ENCODE peak calls at places on chromosomes 11 and 22, in ten cellular contexts. One of them, this sample, is unnamed.

GRCh38 chr11:26621147-26621546 is 49.1 kb upstream of the MUC15 start:
- DNase-seq in LoVo: peak; percentile 69
- DNase-seq in GM06990: no peak
- DNase-seq in osteocyte: no peak
- DNase-seq in uterus: no peak
- DNase-seq in HCEC 1CT: peak; percentile 93
- DNase-seq in iPS-NIHi11: no peak
- DNase-seq in HFF-Myc: peak; percentile 16
- DNase-seq in type B pancreatic cell: no peak
- DNase-seq in mammary epithelial cell: peak; percentile 91
- DNase-seq in this sample: peak; percentile 88

GRCh38 chr11:109027851-109028250 is 363.0 kb downstream of the DDX10 start:
- DNase-seq in LoVo: no peak
- DNase-seq in GM06990: no peak
- DNase-seq in osteocyte: no peak
- DNase-seq in uterus: no peak
- DNase-seq in HCEC 1CT: no peak
- DNase-seq in iPS-NIHi11: no peak
- DNase-seq in HFF-Myc: no peak
- DNase-seq in type B pancreatic cell: no peak
- DNase-seq in mammary epithelial cell: no peak
- DNase-seq in this sample: peak; percentile 87

GRCh38 chr11:61609970-61610347 is 29.1 kb upstream of the SYT7 start:
- DNase-seq in LoVo: no peak
- DNase-seq in GM06990: no peak
- DNase-seq in osteocyte: no peak
- DNase-seq in uterus: no peak
- DNase-seq in HCEC 1CT: no peak
- DNase-seq in iPS-NIHi11: peak; percentile 80
- DNase-seq in HFF-Myc: no peak
- DNase-seq in type B pancreatic cell: no peak
- DNase-seq in mammary epithelial cell: peak; percentile 38
- DNase-seq in this sample: peak; percentile 22

GRCh38 chr11:69049490-69049867 is 747 bp downstream of the TPCN2 start:
- DNase-seq in LoVo: no peak
- DNase-seq in GM06990: no peak
- DNase-seq in osteocyte: no peak
- DNase-seq in uterus: no peak
- DNase-seq in HCEC 1CT: no peak
- DNase-seq in iPS-NIHi11: no peak
- DNase-seq in HFF-Myc: no peak
- DNase-seq in type B pancreatic cell: no peak
- DNase-seq in mammary epithelial cell: no peak
- DNase-seq in this sample: no peak

GRCh38 chr11:128759597-128759996 is 65.7 kb downstream of the FLI1 start:
- DNase-seq in LoVo: no peak
- DNase-seq in GM06990: no peak
- DNase-seq in osteocyte: no peak
- DNase-seq in uterus: no peak
- DNase-seq in HCEC 1CT: peak; percentile 48
- DNase-seq in iPS-NIHi11: no peak
- DNase-seq in HFF-Myc: no peak
- DNase-seq in type B pancreatic cell: no peak
- DNase-seq in mammary epithelial cell: no peak
- DNase-seq in this sample: peak; percentile 57

GRCh38 chr11:76962583-76963416 is 71.4 kb upstream of the B3GNT6 start:
- DNase-seq in LoVo: no peak
- DNase-seq in GM06990: peak; percentile 35
- DNase-seq in osteocyte: no peak
- DNase-seq in uterus: no peak
- DNase-seq in HCEC 1CT: no peak
- DNase-seq in iPS-NIHi11: no peak
- DNase-seq in HFF-Myc: no peak
- DNase-seq in type B pancreatic cell: no peak
- DNase-seq in mammary epithelial cell: no peak
- DNase-seq in this sample: no peak

GRCh38 chr11:44863231-44863630 is 87.5 kb downstream of the TP53I11 start:
- DNase-seq in LoVo: no peak
- DNase-seq in GM06990: no peak
- DNase-seq in osteocyte: no peak
- DNase-seq in uterus: no peak
- DNase-seq in HCEC 1CT: no peak
- DNase-seq in iPS-NIHi11: no peak
- DNase-seq in HFF-Myc: no peak
- DNase-seq in type B pancreatic cell: no peak
- DNase-seq in mammary epithelial cell: no peak
- DNase-seq in this sample: no peak

GRCh38 chr22:30887418-30887817 is 81.2 kb downstream of the MORC2 start:
- DNase-seq in LoVo: no peak
- DNase-seq in GM06990: no peak
- DNase-seq in osteocyte: no peak
- DNase-seq in uterus: no peak
- DNase-seq in HCEC 1CT: no peak
- DNase-seq in iPS-NIHi11: no peak
- DNase-seq in HFF-Myc: no peak
- DNase-seq in type B pancreatic cell: no peak
- DNase-seq in mammary epithelial cell: no peak
- DNase-seq in this sample: no peak

GRCh38 chr22:49760630-49761571 is 66.8 kb downstream of the BRD1 start:
- DNase-seq in LoVo: no peak
- DNase-seq in GM06990: peak; percentile 61
- DNase-seq in osteocyte: no peak
- DNase-seq in uterus: no peak
- DNase-seq in HCEC 1CT: no peak
- DNase-seq in iPS-NIHi11: no peak
- DNase-seq in HFF-Myc: no peak
- DNase-seq in type B pancreatic cell: no peak
- DNase-seq in mammary epithelial cell: no peak
- DNase-seq in this sample: no peak

GRCh38 chr11:8249482-8249881 is 14.2 kb downstream of the LMO1 start:
- DNase-seq in LoVo: no peak
- DNase-seq in GM06990: no peak
- DNase-seq in osteocyte: no peak
- DNase-seq in uterus: no peak
- DNase-seq in HCEC 1CT: no peak
- DNase-seq in iPS-NIHi11: no peak
- DNase-seq in HFF-Myc: no peak
- DNase-seq in type B pancreatic cell: no peak
- DNase-seq in mammary epithelial cell: no peak
- DNase-seq in this sample: no peak

GRCh38 chr22:38049812-38050619 is 7.2 kb upstream of the PICK1 start:
- DNase-seq in LoVo: no peak
- DNase-seq in GM06990: no peak
- DNase-seq in osteocyte: no peak
- DNase-seq in uterus: no peak
- DNase-seq in HCEC 1CT: no peak
- DNase-seq in iPS-NIHi11: no peak
- DNase-seq in HFF-Myc: no peak
- DNase-seq in type B pancreatic cell: no peak
- DNase-seq in mammary epithelial cell: no peak
- DNase-seq in this sample: no peak

GRCh38 chr22:38292694-38293093 is 19.9 kb upstream of the TMEM184B start:
- DNase-seq in LoVo: no peak
- DNase-seq in GM06990: no peak
- DNase-seq in osteocyte: no peak
- DNase-seq in uterus: no peak
- DNase-seq in HCEC 1CT: no peak
- DNase-seq in iPS-NIHi11: no peak
- DNase-seq in HFF-Myc: no peak
- DNase-seq in type B pancreatic cell: no peak
- DNase-seq in mammary epithelial cell: no peak
- DNase-seq in this sample: no peak

GRCh38 chr11:78539566-78539965 is 35.1 kb downstream of the NARS2 start:
- DNase-seq in LoVo: no peak
- DNase-seq in GM06990: no peak
- DNase-seq in osteocyte: no peak
- DNase-seq in uterus: no peak
- DNase-seq in HCEC 1CT: no peak
- DNase-seq in iPS-NIHi11: no peak
- DNase-seq in HFF-Myc: no peak
- DNase-seq in type B pancreatic cell: no peak
- DNase-seq in mammary epithelial cell: no peak
- DNase-seq in this sample: no peak

GRCh38 chr22:43862074-43862881 is at the start of gene SULT4A1:
- DNase-seq in LoVo: no peak
- DNase-seq in GM06990: no peak
- DNase-seq in osteocyte: no peak
- DNase-seq in uterus: no peak
- DNase-seq in HCEC 1CT: no peak
- DNase-seq in iPS-NIHi11: peak; percentile 94
- DNase-seq in HFF-Myc: no peak
- DNase-seq in type B pancreatic cell: no peak
- DNase-seq in mammary epithelial cell: peak; percentile 11
- DNase-seq in this sample: peak; percentile 5

This sample was measured in kidney tubule cell.